ENCODE peak calls at places on chromosomes 4 and X, in ten cellular contexts. O is activated CD4-positive, alpha-beta T cell treated with anti-CD3 and anti-CD28 coated beads, Interleukin-2, amount 10 ng/mL, durations not matched to agents 7 days and 5 days; F is fibroblast of the conjunctiva; G is T-helper 1 cell; Z is bronchial epithelial cell; K is SIG-M5; B is HT1080; R is uterus; E is HTR-8/SVneo; J is dorsolateral prefrontal cortex. X is an unnamed sample.

GRCh38 chr4:181998588-181998987 is 244.6 kb upstream of the TENM3 start:
- DNase-seq in O (no peak), F (no peak), G (no peak), Z (no peak), K (no peak), B (no peak), R (no peak), E (no peak), J (no peak), X (no peak)

GRCh38 chrX:119758682-119759332 is 419 bp downstream of the SOWAHD start:
- DNase-seq in O (peak), F (no peak), G (peak), Z (peak), K (no peak), B (no peak), R (no peak), E (no peak), J (no peak), X (peak)

GRCh38 chrX:152946681-152947080 is 47.2 kb downstream of the PNMA5 start:
- DNase-seq in O (no peak), F (no peak), G (no peak), Z (no peak), K (no peak), B (no peak), R (no peak), E (no peak), J (peak), X (no peak)

GRCh38 chrX:46298821-46299220 is 246.4 kb downstream of the ZNF674 start:
- DNase-seq in O (no peak), F (no peak), G (no peak), Z (no peak), K (no peak), B (peak), R (no peak), E (no peak), J (no peak), X (no peak)

GRCh38 chr4:111854494-111855087 is 290.7 kb upstream of the FAM241A start:
- DNase-seq in O (peak), F (peak), G (no peak), Z (peak), K (no peak), B (peak), R (no peak), E (peak), J (no peak), X (no peak)

GRCh38 chr4:184850431-184851199 is 24.8 kb upstream of the ACSL1 start:
- DNase-seq in O (no peak), F (no peak), G (no peak), Z (no peak), K (no peak), B (peak), R (no peak), E (no peak), J (no peak), X (no peak)

GRCh38 chrX:153336128-153336894 is 2.4 kb downstream of the ZNF275 start:
- DNase-seq in O (no peak), F (no peak), G (no peak), Z (peak), K (no peak), B (no peak), R (no peak), E (no peak), J (no peak), X (no peak)

GRCh38 chr4:139857021-139857420 is 191.4 kb downstream of the MGST2 start:
- DNase-seq in O (peak), F (peak), G (no peak), Z (no peak), K (no peak), B (no peak), R (no peak), E (no peak), J (no peak), X (no peak)

GRCh38 chrX:86039625-86040568 is 7.5 kb downstream of the CHM start:
- DNase-seq in O (no peak), F (no peak), G (no peak), Z (no peak), K (no peak), B (no peak), R (no peak), E (no peak), J (no peak), X (no peak)

GRCh38 chrX:151902813-151903591 is 9.7 kb upstream of the MAGEA4 start:
- DNase-seq in O (no peak), F (peak), G (no peak), Z (peak), K (no peak), B (peak), R (peak), E (peak), J (no peak), X (no peak)

GRCh38 chr4:91064157-91064853 is 937.1 kb downstream of the CCSER1 start:
- DNase-seq in O (no peak), F (no peak), G (no peak), Z (peak), K (no peak), B (peak), R (no peak), E (peak), J (no peak), X (no peak)

GRCh38 chrX:154096140-154097002 is 1.1 kb downstream of the MECP2 start:
- DNase-seq in O (peak), F (no peak), G (no peak), Z (no peak), K (no peak), B (no peak), R (no peak), E (no peak), J (no peak), X (no peak)

GRCh38 chr4:90960840-90961239 is 833.6 kb downstream of the CCSER1 start:
- DNase-seq in O (no peak), F (no peak), G (no peak), Z (no peak), K (no peak), B (no peak), R (no peak), E (no peak), J (no peak), X (no peak)

GRCh38 chr4:1058198-1058996 is 47.0 kb downstream of the FGFRL1 start:
- DNase-seq in O (no peak), F (no peak), G (no peak), Z (peak), K (no peak), B (no peak), R (no peak), E (no peak), J (no peak), X (no peak)

GRCh38 chr4:125010776-125011503 is 298.4 kb upstream of the ANKRD50 start:
- DNase-seq in O (no peak), F (no peak), G (no peak), Z (peak), K (no peak), B (no peak), R (no peak), E (no peak), J (no peak), X (no peak)

GRCh38 chr4:16537926-16538325 is 311.7 kb upstream of the TAPT1 start:
- DNase-seq in O (no peak), F (no peak), G (no peak), Z (no peak), K (no peak), B (no peak), R (no peak), E (no peak), J (no peak), X (no peak)

GRCh38 chr4:88335092-88335665 is 43.5 kb upstream of the HERC6 start:
- DNase-seq in O (no peak), F (peak), G (no peak), Z (no peak), K (no peak), B (no peak), R (peak), E (no peak), J (no peak), X (no peak)

GRCh38 chr4:126583509-126583908 is 1049.2 kb upstream of the INTU start:
- DNase-seq in O (no peak), F (no peak), G (no peak), Z (peak), K (no peak), B (peak), R (no peak), E (no peak), J (no peak), X (no peak)

GRCh38 chr4:73919691-73920090 is 50.5 kb downstream of the CXCL1 start:
- DNase-seq in O (no peak), F (no peak), G (no peak), Z (peak), K (no peak), B (no peak), R (no peak), E (no peak), J (no peak), X (no peak)

GRCh38 chr4:148214529-148215166 is 227.6 kb downstream of the NR3C2 start:
- DNase-seq in O (no peak), F (peak), G (no peak), Z (peak), K (no peak), B (no peak), R (peak), E (no peak), J (no peak), X (no peak)

GRCh38 chr4:63036159-63036866 is 1372.9 kb downstream of the TECRL start:
- DNase-seq in O (no peak), F (no peak), G (no peak), Z (no peak), K (no peak), B (no peak), R (no peak), E (no peak), J (no peak), X (no peak)

GRCh38 chr4:150385606-150386005 is 196.3 kb upstream of the MAB21L2 start:
- DNase-seq in O (no peak), F (peak), G (no peak), Z (peak), K (no peak), B (peak), R (no peak), E (peak), J (no peak), X (no peak)

GRCh38 chrX:3951859-3952258 is 238.4 kb upstream of the PRKX start:
- DNase-seq in O (no peak), F (no peak), G (no peak), Z (no peak), K (no peak), B (no peak), R (no peak), E (no peak), J (no peak), X (no peak)

GRCh38 chrX:120653000-120653399 is 23.1 kb upstream of the C1GALT1C1 start:
- DNase-seq in O (no peak), F (no peak), G (no peak), Z (no peak), K (no peak), B (no peak), R (no peak), E (no peak), J (no peak), X (no peak)

GRCh38 chrX:133661962-133662839 is 246.9 kb upstream of the GPC4 start:
- DNase-seq in O (no peak), F (peak), G (no peak), Z (peak), K (no peak), B (no peak), R (no peak), E (no peak), J (no peak), X (no peak)

GRCh38 chrX:134537179-134537945 is 77.4 kb downstream of the HPRT1 start:
- DNase-seq in O (no peak), F (no peak), G (no peak), Z (no peak), K (no peak), B (peak), R (no peak), E (no peak), J (no peak), X (no peak)